ENCODE peak calls at places on chromosomes 2 and 18, in ten cellular contexts. B, S, M, E, O, L, C, F, V and U are unnamed samples.
A peak's percentile ranks its signal among the peaks of the same experiment; 100 is the strongest.

GRCh38 chr2:119480184-119480583 is 44.1 kb downstream of the SCTR start:
- DNase-seq in B (no peak), S (no peak), M (no peak), E (no peak), O (no peak), L (no peak), C (no peak), F (no peak), V (no peak), U (no peak)

GRCh38 chr2:108924444-108925251 is 64.4 kb downstream of the EDAR start:
- DNase-seq in B (no peak), S (no peak), M (no peak), E (no peak), O (no peak), L (no peak), C (no peak), F (no peak), V (no peak), U (no peak)

GRCh38 chr2:17057109-17058017 is 391.7 kb upstream of the CYRIA start:
- DNase-seq in B (no peak), S (no peak), M (no peak), E (no peak), O (no peak), L (no peak), C (no peak), F (no peak), V (no peak), U (no peak)

GRCh38 chr18:43563780-43564179 is 286.5 kb upstream of the SYT4 start:
- DNase-seq in B (peak; percentile 0), S (peak; percentile 38), M (peak; percentile 10), E (no peak), O (no peak), L (no peak), C (peak; percentile 6), F (peak; percentile 56), V (no peak), U (peak; percentile 27)

GRCh38 chr2:66084948-66085590 is 349.9 kb upstream of the MEIS1 start:
- DNase-seq in B (no peak), S (no peak), M (no peak), E (no peak), O (no peak), L (no peak), C (no peak), F (no peak), V (no peak), U (no peak)

GRCh38 chr2:109277414-109277813 is 148.4 kb downstream of the SH3RF3 start:
- DNase-seq in B (no peak), S (no peak), M (no peak), E (no peak), O (no peak), L (no peak), C (no peak), F (no peak), V (no peak), U (no peak)

GRCh38 chr18:13268035-13268700 is 49.6 kb downstream of the LDLRAD4 start:
- DNase-seq in B (no peak), S (no peak), M (peak; percentile 81), E (peak; percentile 26), O (no peak), L (peak; percentile 55), C (peak; percentile 24), F (peak; percentile 57), V (peak; percentile 55), U (peak; percentile 43)

GRCh38 chr2:127628767-127629614 is 17.0 kb upstream of the GPR17 start:
- DNase-seq in B (no peak), S (no peak), M (no peak), E (no peak), O (no peak), L (peak; percentile 57), C (no peak), F (no peak), V (no peak), U (no peak)

GRCh38 chr2:235501663-235502009 is 7.8 kb downstream of the AGAP1 start:
- DNase-seq in B (no peak), S (no peak), M (no peak), E (no peak), O (no peak), L (no peak), C (no peak), F (no peak), V (no peak), U (no peak)

GRCh38 chr2:84493494-84493893 is 22.8 kb upstream of the DNAH6 start:
- DNase-seq in B (no peak), S (peak; percentile 80), M (peak; percentile 92), E (no peak), O (no peak), L (no peak), C (peak; percentile 95), F (no peak), V (no peak), U (no peak)

GRCh38 chr2:3461781-3462492 is 57.4 kb downstream of the ADI1 start:
- DNase-seq in B (peak; percentile 75), S (peak; percentile 81), M (peak; percentile 16), E (no peak), O (no peak), L (peak; percentile 55), C (peak; percentile 65), F (peak; percentile 8), V (no peak), U (no peak)

GRCh38 chr2:222707102-222707688 is 35.7 kb downstream of the MOGAT1 start:
- DNase-seq in B (no peak), S (no peak), M (no peak), E (no peak), O (no peak), L (no peak), C (no peak), F (no peak), V (no peak), U (no peak)

GRCh38 chr2:160225722-160226121 is 25.6 kb upstream of the ITGB6 start:
- DNase-seq in B (no peak), S (peak; percentile 22), M (no peak), E (no peak), O (no peak), L (no peak), C (no peak), F (no peak), V (peak; percentile 78), U (no peak)
- H3K27ac ChIP-seq in B (no peak overlapping the region), S (no peak overlapping the region), M (peak overlapping the region; percentile 92), E (no peak overlapping the region), O (no peak overlapping the region), L (no peak overlapping the region), C (no peak overlapping the region), F (no peak overlapping the region), V (peak overlapping the region; percentile 33), U (no peak overlapping the region)

GRCh38 chr2:151810506-151810905 is 17.7 kb downstream of the ARL5A start:
- DNase-seq in B (no peak), S (no peak), M (no peak), E (no peak), O (no peak), L (no peak), C (no peak), F (no peak), V (no peak), U (no peak)

GRCh38 chr2:151805961-151806360 is 22.3 kb downstream of the ARL5A start:
- DNase-seq in B (no peak), S (no peak), M (no peak), E (no peak), O (no peak), L (no peak), C (no peak), F (no peak), V (no peak), U (no peak)

GRCh38 chr2:151809073-151809383 is 19.2 kb downstream of the ARL5A start:
- DNase-seq in B (no peak), S (no peak), M (no peak), E (no peak), O (no peak), L (no peak), C (no peak), F (no peak), V (no peak), U (no peak)

GRCh38 chr2:151805343-151805742 is 22.9 kb downstream of the ARL5A start:
- DNase-seq in B (no peak), S (no peak), M (no peak), E (no peak), O (no peak), L (no peak), C (no peak), F (no peak), V (no peak), U (no peak)

GRCh38 chr2:151808258-151809072 is 19.8 kb downstream of the ARL5A start:
- DNase-seq in B (peak; percentile 49), S (peak; percentile 45), M (peak; percentile 14), E (no peak), O (no peak), L (no peak), C (peak; percentile 43), F (no peak), V (no peak), U (no peak)
- H3K27ac ChIP-seq in B (peak overlapping the region; percentile 30), S (no peak overlapping the region), M (no peak overlapping the region), E (no peak overlapping the region), O (no peak overlapping the region), L (no peak overlapping the region), C (no peak overlapping the region), F (no peak overlapping the region), V (no peak overlapping the region), U (no peak overlapping the region)

DNA sequence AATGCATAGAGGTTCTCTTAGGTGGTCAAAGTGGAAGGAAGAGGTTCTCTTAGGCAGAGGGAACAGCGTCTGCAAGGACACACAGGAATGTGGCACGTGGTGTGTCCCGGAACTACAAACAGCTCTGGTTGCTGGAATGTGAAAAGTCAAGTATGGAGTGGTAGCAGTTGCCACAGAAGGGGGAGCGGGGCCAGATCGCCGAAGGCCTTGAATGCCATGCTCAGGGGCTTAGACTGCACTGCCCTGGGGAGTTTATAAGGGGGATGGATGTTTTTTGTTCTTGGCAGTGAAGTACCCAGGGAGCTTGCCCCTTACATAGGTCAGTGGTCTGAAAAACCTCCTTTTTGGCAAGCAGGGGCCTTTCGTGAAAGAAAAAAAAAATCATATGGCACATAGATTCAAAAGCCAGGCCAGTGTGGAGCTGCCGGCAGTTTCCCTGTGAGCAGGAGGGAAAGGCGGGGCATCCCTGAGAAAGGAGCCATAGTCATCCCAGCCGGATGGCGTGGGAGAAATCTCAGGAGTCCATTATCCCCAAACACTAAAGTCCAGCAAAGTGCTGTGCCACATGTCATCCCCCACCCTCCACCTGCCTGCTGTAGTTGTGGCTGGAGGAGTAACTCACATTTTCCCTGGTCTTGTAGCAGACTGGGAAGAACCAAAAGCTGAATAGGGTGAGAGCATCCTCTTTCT is 45.4 kb downstream of the GORASP2 start:
- DNase-seq in B (no peak), S (peak; percentile 13), M (no peak), E (no peak), O (no peak), L (no peak), C (no peak), F (no peak), V (peak; percentile 27), U (no peak)
- H3K27ac ChIP-seq in B (no peak overlapping the region), S (no peak overlapping the region), M (no peak overlapping the region), E (no peak overlapping the region), O (no peak overlapping the region), L (peak overlapping the region; percentile 71), C (no peak overlapping the region), F (no peak overlapping the region), V (no peak overlapping the region), U (no peak overlapping the region)

GRCh38 chr2:226760412-226761194 is 39.0 kb downstream of the IRS1 start:
- DNase-seq in B (no peak), S (peak; percentile 65), M (peak; percentile 91), E (no peak), O (no peak), L (no peak), C (peak; percentile 94), F (no peak), V (no peak), U (no peak)
- H3K27ac ChIP-seq in B (no peak overlapping the region), S (no peak overlapping the region), M (peak overlapping the region; percentile 65), E (no peak overlapping the region), O (peak overlapping the region; percentile 85), L (peak overlapping the region; percentile 38), C (peak overlapping the region; percentile 76), F (no peak overlapping the region), V (no peak overlapping the region), U (no peak overlapping the region)